ENCODE peak calls at places on chromosomes 2 and 18, in eight cellular contexts. F is effector memory CD8-positive, alpha-beta T cell; U is EL; T is Caki2; K is left cardiac atrium; X is smooth muscle cell of the brain vasculature; I is activated T-cell treated with anti-CD3 and anti-CD28 coated beads, Interleukin-2, amount 50 U/mL, for 1 hour; L is A172. Y is an unnamed sample.

GRCh38 chr2:172467382-172467781 is 40.0 kb downstream of the ITGA6 start:
- DNase-seq in T (no peak), L (no peak), X (no peak), K (no peak), F (no peak), I (no peak), U (no peak), Y (no peak)

GRCh38 chr18:43627833-43628370 is 350.6 kb upstream of the SYT4 start:
- DNase-seq in U (no peak), T (no peak), X (no peak), K (no peak), I (no peak), F (no peak), L (no peak), Y (no peak)

GRCh38 chr2:151042938-151043337 is 218.7 kb downstream of the RBM43 start:
- DNase-seq in F (no peak), K (no peak), L (no peak), U (no peak), X (no peak), T (no peak), I (no peak), Y (no peak)

GRCh38 chr2:120919771-120920437 is 184.2 kb downstream of the GLI2 start:
- DNase-seq in K (peak), F (no peak), X (no peak), L (peak), I (no peak), U (peak), T (peak), Y (peak)

GRCh38 chr18:51153659-51154371 is 43.7 kb downstream of the MEX3C start:
- DNase-seq in F (peak), L (no peak), X (no peak), U (no peak), T (no peak), K (no peak), I (peak), Y (no peak)

GRCh38 chr18:22871809-22872525 is 61.2 kb upstream of the RBBP8 start:
- DNase-seq in U (peak), X (peak), I (no peak), T (peak), L (peak), K (no peak), F (no peak), Y (no peak)

GRCh38 chr2:75503048-75503607 is 57.6 kb downstream of the EVA1A start:
- DNase-seq in U (peak), I (no peak), X (no peak), L (peak), K (no peak), F (no peak), T (peak), Y (no peak)

GRCh38 chr18:1002653-1003178 is 98.0 kb downstream of the ADCYAP1 start:
- DNase-seq in F (no peak), X (no peak), T (peak), K (no peak), U (peak), I (no peak), L (peak), Y (no peak)

GRCh38 chr18:21163647-21164625 is 52.3 kb upstream of the ROCK1 start:
- DNase-seq in L (peak), I (no peak), X (no peak), T (no peak), F (no peak), U (peak), K (no peak), Y (no peak)

GRCh38 chr2:239391286-239392071 is 9.3 kb downstream of the HDAC4 start:
- DNase-seq in K (no peak), T (no peak), L (no peak), X (no peak), U (no peak), I (no peak), F (no peak), Y (peak)

GRCh38 chr18:37509600-37509999 is 56.0 kb downstream of the CELF4 start:
- DNase-seq in U (no peak), I (no peak), T (no peak), X (no peak), L (no peak), K (no peak), F (no peak), Y (no peak)

GRCh38 chr2:165874445-165875039 is 79.0 kb downstream of the TTC21B start:
- DNase-seq in U (peak), F (peak), K (no peak), X (peak), I (no peak), L (peak), T (peak), Y (no peak)

Y was measured in kidney.